ENCODE peak calls at places on chromosomes 4 and X, in five cellular contexts. B, H, F, Z and X are unnamed samples.

GRCh38 chrX:20442597-20442996 is 175.9 kb upstream of the RPS6KA3 start:
- DNase-seq in B (peak; percentile 91), H (peak; percentile 86), F (peak; percentile 85), Z (peak; percentile 82), X (peak; percentile 84)

GRCh38 chrX:153885968-153886903 is at the start of gene L1CAM:
- DNase-seq in B (no peak), H (no peak), F (no peak), Z (peak; percentile 69), X (no peak)

GRCh38 chr4:57154191-57154590 is 44.0 kb upstream of the IGFBP7 start:
- DNase-seq in B (no peak), H (no peak), F (peak; percentile 27), Z (peak; percentile 7), X (no peak)

GRCh38 chr4:5572114-5572513 is 136.2 kb downstream of the EVC2 start:
- DNase-seq in B (no peak), H (no peak), F (no peak), Z (no peak), X (no peak)

GRCh38 chr4:186689476-186689875 is 34.2 kb downstream of the FAT1 start:
- DNase-seq in B (no peak), H (no peak), F (peak; percentile 32), Z (peak; percentile 4), X (no peak)

GRCh38 chr4:94409947-94410346 is 41.8 kb upstream of the PDLIM5 start:
- DNase-seq in B (no peak), H (no peak), F (peak; percentile 10), Z (no peak), X (no peak)

GRCh38 chrX:124216396-124217124 is 115.9 kb upstream of the TEX13D start:
- DNase-seq in B (no peak), H (no peak), F (peak; percentile 44), Z (peak; percentile 18), X (no peak)

GRCh38 chrX:119654112-119654531 is 38.8 kb downstream of the SEPTIN6 start:
- DNase-seq in B (no peak), H (peak; percentile 35), F (peak; percentile 7), Z (no peak), X (peak; percentile 24)

GRCh38 chr4:168995537-168996295 is 14.3 kb downstream of the CBR4 start:
- DNase-seq in B (no peak), H (no peak), F (peak; percentile 27), Z (no peak), X (no peak)

GRCh38 chr4:128858875-128859696 is 49.6 kb downstream of the JADE1 start:
- DNase-seq in B (no peak), H (no peak), F (no peak), Z (no peak), X (no peak)

GRCh38 chr4:153497091-153497531 is 31.0 kb downstream of the TMEM131L start:
- DNase-seq in B (no peak), H (no peak), F (no peak), Z (no peak), X (no peak)

GRCh38 chrX:25202827-25203226 is 187.1 kb upstream of the ARX start:
- DNase-seq in B (no peak), H (no peak), F (no peak), Z (peak; percentile 88), X (no peak)

GRCh38 chrX:45497290-45497689 is 296.6 kb upstream of the DIPK2B start:
- DNase-seq in B (no peak), H (no peak), F (no peak), Z (no peak), X (no peak)

GRCh38 chr4:53551963-53552362 is 39.3 kb downstream of the LNX1 start:
- DNase-seq in B (no peak), H (no peak), F (peak; percentile 1), Z (no peak), X (no peak)

GRCh38 chrX:769796-770195 is 139.2 kb downstream of the SHOX start:
- DNase-seq in B (no peak), H (no peak), F (no peak), Z (no peak), X (no peak)

GRCh38 chrX:105460366-105460765 is 239.9 kb upstream of the TEX13A start:
- DNase-seq in B (no peak), H (no peak), F (no peak), Z (no peak), X (no peak)

GRCh38 chrX:153723351-153724251 is 586 bp downstream of the BCAP31 start:
- DNase-seq in B (peak; percentile 48), H (peak; percentile 48), F (peak; percentile 56), Z (peak; percentile 70), X (no peak)

GRCh38 chr4:152161676-152162330 is 374.1 kb downstream of the FBXW7 start:
- DNase-seq in B (no peak), H (no peak), F (no peak), Z (no peak), X (no peak)

GRCh38 chrX:12580548-12580947 is 210.7 kb upstream of the PRPS2 start:
- DNase-seq in B (no peak), H (no peak), F (no peak), Z (no peak), X (no peak)

GRCh38 chr4:148261861-148262260 is 180.4 kb downstream of the NR3C2 start:
- DNase-seq in B (no peak), H (no peak), F (peak; percentile 14), Z (no peak), X (no peak)

GRCh38 chrX:14802943-14803710 is 69.7 kb downstream of the FANCB start:
- DNase-seq in B (no peak), H (no peak), F (no peak), Z (no peak), X (no peak)

GRCh38 chrX:100731441-100732281 is at the start of gene SYTL4:
- DNase-seq in B (peak; percentile 37), H (peak; percentile 7), F (peak; percentile 8), Z (peak; percentile 82), X (no peak)

GRCh38 chr4:182604953-182605352 is 312.2 kb downstream of the DCTD start:
- DNase-seq in B (no peak), H (no peak), F (no peak), Z (no peak), X (no peak)

GRCh38 chr4:6855692-6856297 is 53.8 kb upstream of the TBC1D14 start:
- DNase-seq in B (no peak), H (no peak), F (peak; percentile 24), Z (no peak), X (no peak)

GRCh38 chr4:119570401-119570800 is 58.2 kb downstream of the PDE5A start:
- DNase-seq in B (no peak), H (no peak), F (no peak), Z (no peak), X (no peak)

GRCh38 chrX:125713633-125714032 is 394.0 kb downstream of the TEX13C start:
- DNase-seq in B (no peak), H (no peak), F (no peak), Z (no peak), X (no peak)

GRCh38 chr4:112604590-112604989 is 32.1 kb downstream of the ZGRF1 start:
- DNase-seq in B (no peak), H (peak; percentile 58), F (peak; percentile 66), Z (peak; percentile 67), X (peak; percentile 60)

GRCh38 chrX:88378406-88378805 is 368.6 kb upstream of the CPXCR1 start:
- DNase-seq in B (no peak), H (no peak), F (no peak), Z (no peak), X (no peak)

GRCh38 chrX:38061335-38061734 is 55.0 kb downstream of the SYTL5 start:
- DNase-seq in B (no peak), H (no peak), F (peak; percentile 67), Z (peak; percentile 64), X (no peak)

GRCh38 chrX:131588995-131589394 is 45.1 kb downstream of the OR13H1 start:
- DNase-seq in B (no peak), H (peak; percentile 3), F (no peak), Z (no peak), X (no peak)

GRCh38 chr4:129358571-129358970 is 262.6 kb downstream of the C4orf33 start:
- DNase-seq in B (no peak), H (no peak), F (peak; percentile 13), Z (peak; percentile 25), X (no peak)

GRCh38 chr4:13524504-13525243 is 19.6 kb downstream of the NKX3-2 start:
- DNase-seq in B (no peak), H (peak; percentile 19), F (no peak), Z (no peak), X (no peak)

GRCh38 chrX:104189862-104190261 is 23.6 kb downstream of the FAM199X start:
- DNase-seq in B (no peak), H (no peak), F (no peak), Z (no peak), X (no peak)

GRCh38 chr4:63275491-63275890 is 1133.8 kb downstream of the TECRL start:
- DNase-seq in B (no peak), H (no peak), F (no peak), Z (no peak), X (no peak)